ENCODE peak calls at places on chromosome 1, in eight cellular contexts. One of them, this sample, is unnamed.
A peak's percentile ranks its signal among the peaks of the same experiment; 100 is the strongest.

GRCh38 chr1:55725378-55725777 is 510.2 kb upstream of the USP24 start:
- DNase-seq in T follicular helper cell: no peak
- DNase-seq in NCI-H774: no peak
- DNase-seq in NCI-H510A treated with DMSO at 0.1 percent for 48 hours: no peak
- DNase-seq in iris pigment epithelial cell: peak; percentile 78
- DNase-seq in fibroblast of mammary gland: peak; percentile 62
- DNase-seq in DMS153: no peak
- DNase-seq in CD8-positive, alpha-beta memory T cell: no peak
- DNase-seq in this sample: no peak

GRCh38 chr1:110870721-110871388 is 2.1 kb upstream of the CD53 start:
- DNase-seq in T follicular helper cell: no peak
- DNase-seq in NCI-H774: no peak
- DNase-seq in NCI-H510A treated with DMSO at 0.1 percent for 48 hours: no peak
- DNase-seq in iris pigment epithelial cell: no peak
- DNase-seq in fibroblast of mammary gland: no peak
- DNase-seq in DMS153: no peak
- DNase-seq in CD8-positive, alpha-beta memory T cell: no peak
- DNase-seq in this sample: no peak

GRCh38 chr1:227043755-227044154 is 103.7 kb downstream of the COQ8A start:
- DNase-seq in T follicular helper cell: no peak
- DNase-seq in NCI-H774: no peak
- DNase-seq in NCI-H510A treated with DMSO at 0.1 percent for 48 hours: no peak
- DNase-seq in iris pigment epithelial cell: peak; percentile 90
- DNase-seq in fibroblast of mammary gland: peak; percentile 63
- DNase-seq in DMS153: no peak
- DNase-seq in CD8-positive, alpha-beta memory T cell: no peak
- DNase-seq in this sample: no peak

GRCh38 chr1:28236656-28237331 is 870 bp downstream of the ATP5IF1 start:
- DNase-seq in T follicular helper cell: no peak
- DNase-seq in NCI-H774: no peak
- DNase-seq in NCI-H510A treated with DMSO at 0.1 percent for 48 hours: no peak
- DNase-seq in iris pigment epithelial cell: no peak
- DNase-seq in fibroblast of mammary gland: no peak
- DNase-seq in DMS153: no peak
- DNase-seq in CD8-positive, alpha-beta memory T cell: no peak
- DNase-seq in this sample: no peak

GRCh38 chr1:228903573-228904122 is 168.4 kb downstream of the RHOU start:
- DNase-seq in T follicular helper cell: no peak
- DNase-seq in NCI-H774: no peak
- DNase-seq in NCI-H510A treated with DMSO at 0.1 percent for 48 hours: no peak
- DNase-seq in iris pigment epithelial cell: no peak
- DNase-seq in fibroblast of mammary gland: peak; percentile 25
- DNase-seq in DMS153: no peak
- DNase-seq in CD8-positive, alpha-beta memory T cell: no peak
- DNase-seq in this sample: no peak

GRCh38 chr1:246724725-246725095 is 501 bp downstream of the SCCPDH start:
- DNase-seq in T follicular helper cell: no peak
- DNase-seq in NCI-H774: no peak
- DNase-seq in NCI-H510A treated with DMSO at 0.1 percent for 48 hours: peak; percentile 30
- DNase-seq in iris pigment epithelial cell: peak; percentile 49
- DNase-seq in fibroblast of mammary gland: peak; percentile 37
- DNase-seq in DMS153: no peak
- DNase-seq in CD8-positive, alpha-beta memory T cell: no peak
- DNase-seq in this sample: peak; percentile 59

GRCh38 chr1:10195570-10195969 is 14.8 kb upstream of the KIF1B start:
- DNase-seq in T follicular helper cell: no peak
- DNase-seq in NCI-H774: no peak
- DNase-seq in NCI-H510A treated with DMSO at 0.1 percent for 48 hours: no peak
- DNase-seq in iris pigment epithelial cell: peak; percentile 61
- DNase-seq in fibroblast of mammary gland: peak; percentile 55
- DNase-seq in DMS153: no peak
- DNase-seq in CD8-positive, alpha-beta memory T cell: no peak
- DNase-seq in this sample: no peak

GRCh38 chr1:115838805-115839705 is 1.9 kb downstream of the NHLH2 start:
- DNase-seq in T follicular helper cell: no peak
- DNase-seq in NCI-H774: no peak
- DNase-seq in NCI-H510A treated with DMSO at 0.1 percent for 48 hours: peak; percentile 67
- DNase-seq in iris pigment epithelial cell: no peak
- DNase-seq in fibroblast of mammary gland: peak; percentile 18
- DNase-seq in DMS153: peak; percentile 52
- DNase-seq in CD8-positive, alpha-beta memory T cell: no peak
- DNase-seq in this sample: no peak

GRCh38 chr1:231584117-231584516 is 42.5 kb upstream of the DISC1 start:
- DNase-seq in T follicular helper cell: no peak
- DNase-seq in NCI-H774: no peak
- DNase-seq in NCI-H510A treated with DMSO at 0.1 percent for 48 hours: peak; percentile 0
- DNase-seq in iris pigment epithelial cell: peak; percentile 85
- DNase-seq in fibroblast of mammary gland: peak; percentile 80
- DNase-seq in DMS153: peak; percentile 21
- DNase-seq in CD8-positive, alpha-beta memory T cell: no peak
- DNase-seq in this sample: peak; percentile 58

GRCh38 chr1:30111431-30111830 is 612.0 kb downstream of the MATN1 start:
- DNase-seq in T follicular helper cell: no peak
- DNase-seq in NCI-H774: peak; percentile 3
- DNase-seq in NCI-H510A treated with DMSO at 0.1 percent for 48 hours: peak; percentile 45
- DNase-seq in iris pigment epithelial cell: peak; percentile 52
- DNase-seq in fibroblast of mammary gland: peak; percentile 46
- DNase-seq in DMS153: peak; percentile 45
- DNase-seq in CD8-positive, alpha-beta memory T cell: no peak
- DNase-seq in this sample: no peak

GRCh38 chr1:205369621-205370230 is 13.0 kb upstream of the KLHDC8A start:
- DNase-seq in T follicular helper cell: no peak
- DNase-seq in NCI-H774: no peak
- DNase-seq in NCI-H510A treated with DMSO at 0.1 percent for 48 hours: no peak
- DNase-seq in iris pigment epithelial cell: no peak
- DNase-seq in fibroblast of mammary gland: no peak
- DNase-seq in DMS153: peak; percentile 22
- DNase-seq in CD8-positive, alpha-beta memory T cell: no peak
- DNase-seq in this sample: no peak

GRCh38 chr1:115077286-115077983 is 11.9 kb downstream of the TSPAN2 start:
- DNase-seq in T follicular helper cell: no peak
- DNase-seq in NCI-H774: no peak
- DNase-seq in NCI-H510A treated with DMSO at 0.1 percent for 48 hours: no peak
- DNase-seq in iris pigment epithelial cell: no peak
- DNase-seq in fibroblast of mammary gland: peak; percentile 31
- DNase-seq in DMS153: no peak
- DNase-seq in CD8-positive, alpha-beta memory T cell: no peak
- DNase-seq in this sample: no peak

GRCh38 chr1:93107395-93107794 is 28.3 kb downstream of the MTF2 start:
- DNase-seq in T follicular helper cell: no peak
- DNase-seq in NCI-H774: no peak
- DNase-seq in NCI-H510A treated with DMSO at 0.1 percent for 48 hours: no peak
- DNase-seq in iris pigment epithelial cell: no peak
- DNase-seq in fibroblast of mammary gland: no peak
- DNase-seq in DMS153: no peak
- DNase-seq in CD8-positive, alpha-beta memory T cell: no peak
- DNase-seq in this sample: no peak

GRCh38 chr1:204032642-204033235 is 40.2 kb upstream of the SOX13 start:
- DNase-seq in T follicular helper cell: no peak
- DNase-seq in NCI-H774: no peak
- DNase-seq in NCI-H510A treated with DMSO at 0.1 percent for 48 hours: no peak
- DNase-seq in iris pigment epithelial cell: no peak
- DNase-seq in fibroblast of mammary gland: no peak
- DNase-seq in DMS153: no peak
- DNase-seq in CD8-positive, alpha-beta memory T cell: no peak
- DNase-seq in this sample: no peak

GRCh38 chr1:81329061-81329460 is 471.7 kb upstream of the ADGRL2 start:
- DNase-seq in T follicular helper cell: no peak
- DNase-seq in NCI-H774: no peak
- DNase-seq in NCI-H510A treated with DMSO at 0.1 percent for 48 hours: no peak
- DNase-seq in iris pigment epithelial cell: no peak
- DNase-seq in fibroblast of mammary gland: no peak
- DNase-seq in DMS153: no peak
- DNase-seq in CD8-positive, alpha-beta memory T cell: no peak
- DNase-seq in this sample: no peak

GRCh38 chr1:44072204-44072603 is 40.9 kb upstream of the SLC6A9 start:
- DNase-seq in T follicular helper cell: no peak
- DNase-seq in NCI-H774: no peak
- DNase-seq in NCI-H510A treated with DMSO at 0.1 percent for 48 hours: no peak
- DNase-seq in iris pigment epithelial cell: peak; percentile 93
- DNase-seq in fibroblast of mammary gland: peak; percentile 98
- DNase-seq in DMS153: no peak
- DNase-seq in CD8-positive, alpha-beta memory T cell: no peak
- DNase-seq in this sample: no peak

GRCh38 chr1:43952731-43953350 is 6.1 kb downstream of the IPO13 start:
- DNase-seq in T follicular helper cell: no peak
- DNase-seq in NCI-H774: peak; percentile 44
- DNase-seq in NCI-H510A treated with DMSO at 0.1 percent for 48 hours: peak; percentile 95
- DNase-seq in iris pigment epithelial cell: no peak
- DNase-seq in fibroblast of mammary gland: no peak
- DNase-seq in DMS153: no peak
- DNase-seq in CD8-positive, alpha-beta memory T cell: no peak
- DNase-seq in this sample: no peak

GRCh38 chr1:160797861-160798273 is 1.9 kb downstream of the LY9 start:
- DNase-seq in T follicular helper cell: peak; percentile 53
- DNase-seq in NCI-H774: no peak
- DNase-seq in NCI-H510A treated with DMSO at 0.1 percent for 48 hours: no peak
- DNase-seq in iris pigment epithelial cell: no peak
- DNase-seq in fibroblast of mammary gland: no peak
- DNase-seq in DMS153: no peak
- DNase-seq in CD8-positive, alpha-beta memory T cell: peak; percentile 37
- DNase-seq in this sample: no peak

GRCh38 chr1:204103121-204103741 is 30.3 kb downstream of the SOX13 start:
- DNase-seq in T follicular helper cell: no peak
- DNase-seq in NCI-H774: no peak
- DNase-seq in NCI-H510A treated with DMSO at 0.1 percent for 48 hours: no peak
- DNase-seq in iris pigment epithelial cell: peak; percentile 72
- DNase-seq in fibroblast of mammary gland: no peak
- DNase-seq in DMS153: no peak
- DNase-seq in CD8-positive, alpha-beta memory T cell: no peak
- DNase-seq in this sample: no peak

GRCh38 chr1:12666141-12666735 is 22.4 kb downstream of the AADACL4 start:
- DNase-seq in T follicular helper cell: no peak
- DNase-seq in NCI-H774: no peak
- DNase-seq in NCI-H510A treated with DMSO at 0.1 percent for 48 hours: no peak
- DNase-seq in iris pigment epithelial cell: peak; percentile 45
- DNase-seq in fibroblast of mammary gland: no peak
- DNase-seq in DMS153: no peak
- DNase-seq in CD8-positive, alpha-beta memory T cell: no peak
- DNase-seq in this sample: no peak

GRCh38 chr1:107919953-107920352 is 45.0 kb downstream of the VAV3 start:
- DNase-seq in T follicular helper cell: no peak
- DNase-seq in NCI-H774: no peak
- DNase-seq in NCI-H510A treated with DMSO at 0.1 percent for 48 hours: no peak
- DNase-seq in iris pigment epithelial cell: no peak
- DNase-seq in fibroblast of mammary gland: no peak
- DNase-seq in DMS153: no peak
- DNase-seq in CD8-positive, alpha-beta memory T cell: no peak
- DNase-seq in this sample: peak; percentile 45